ENCODE peak calls at places on chromosomes 7 and 10, in four cellular contexts. T is HepG2, Q is SK-N-SH, L is K562. H is an unnamed sample.

GRCh38 chr7:2010551-2011265 is 222.0 kb downstream of the MAD1L1 start:
- DNase-seq in L (no peak), Q (peak; percentile 46), T (no peak), H (no peak)

GRCh38 chr7:119733480-119733879 is 539.5 kb upstream of the KCND2 start:
- DNase-seq in Q (no peak), L (no peak), T (no peak), H (no peak)

GRCh38 chr7:81926154-81926553 is 156.3 kb upstream of the HGF start:
- DNase-seq in Q (no peak), L (no peak), T (no peak), H (no peak)

GRCh38 chr10:124650820-124651401 is 93.3 kb downstream of the FAM53B start:
- DNase-seq in T (no peak), Q (no peak), L (no peak), H (no peak)

GRCh38 chr7:79822620-79823240 is 311.9 kb upstream of the GNAI1 start:
- DNase-seq in L (no peak), Q (peak; percentile 4), T (no peak), H (no peak)

GRCh38 chr7:81004098-81004497 is 85.2 kb upstream of the SEMA3C start:
- DNase-seq in T (no peak), L (no peak), Q (no peak), H (no peak)

GRCh38 chr10:62590305-62590704 is 214.2 kb upstream of the ADO start:
- DNase-seq in T (no peak), L (no peak), Q (no peak), H (no peak)

GRCh38 chr7:7323352-7323751 is 141.0 kb downstream of the C1GALT1 start:
- DNase-seq in T (no peak), Q (no peak), L (no peak), H (no peak)

GRCh38 chr10:95759233-95759826 is 3.4 kb downstream of the ENTPD1 start:
- DNase-seq in L (no peak), T (no peak), Q (no peak), H (no peak)

GRCh38 chr10:95756061-95756751 is at the start of gene ENTPD1:
- DNase-seq in L (no peak), Q (no peak), T (no peak), H (peak; percentile 17)

GRCh38 chr10:95756796-95757657 is 1.1 kb downstream of the ENTPD1 start:
- DNase-seq in T (no peak), Q (no peak), L (no peak), H (no peak)

GRCh38 chr10:95758351-95759025 is 2.5 kb downstream of the ENTPD1 start:
- DNase-seq in Q (no peak), T (no peak), L (peak; percentile 8), H (no peak)

GRCh38 chr10:95755511-95756004 is 405 bp upstream of the ENTPD1 start:
- DNase-seq in T (peak; percentile 6), Q (no peak), L (no peak), H (peak; percentile 46)
- TF ChIP-seq FOXJ3 in T (no peak), Q (no peak), L (no peak), H (no peak)

DNA sequence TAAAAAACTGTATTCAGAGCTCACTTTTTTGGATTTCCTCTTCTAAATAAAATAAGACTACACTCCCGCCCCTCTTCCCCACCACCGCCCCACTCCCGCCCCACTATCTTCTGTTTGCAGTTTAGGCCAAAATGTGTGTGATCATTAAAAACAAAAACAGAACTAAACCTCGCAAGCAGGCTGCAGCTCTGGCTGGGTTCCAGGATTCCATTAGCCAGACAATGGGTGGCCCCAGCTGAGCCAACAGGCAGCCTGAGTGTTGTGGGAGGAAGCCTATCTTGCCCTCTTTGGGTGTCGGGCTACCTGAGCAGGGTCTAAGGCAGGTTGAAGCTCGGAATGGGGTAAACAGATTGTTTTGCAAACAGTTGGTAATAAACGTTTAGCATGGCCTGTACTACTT is 41.7 kb downstream of the ARL4A start:
- DNase-seq in T (peak; percentile 18), Q (peak; percentile 66), L (peak; percentile 83), H (peak; percentile 74)
- TF ChIP-seq FOXJ3 in T (no peak), Q (no peak), L (no peak), H (no peak)

DNA sequence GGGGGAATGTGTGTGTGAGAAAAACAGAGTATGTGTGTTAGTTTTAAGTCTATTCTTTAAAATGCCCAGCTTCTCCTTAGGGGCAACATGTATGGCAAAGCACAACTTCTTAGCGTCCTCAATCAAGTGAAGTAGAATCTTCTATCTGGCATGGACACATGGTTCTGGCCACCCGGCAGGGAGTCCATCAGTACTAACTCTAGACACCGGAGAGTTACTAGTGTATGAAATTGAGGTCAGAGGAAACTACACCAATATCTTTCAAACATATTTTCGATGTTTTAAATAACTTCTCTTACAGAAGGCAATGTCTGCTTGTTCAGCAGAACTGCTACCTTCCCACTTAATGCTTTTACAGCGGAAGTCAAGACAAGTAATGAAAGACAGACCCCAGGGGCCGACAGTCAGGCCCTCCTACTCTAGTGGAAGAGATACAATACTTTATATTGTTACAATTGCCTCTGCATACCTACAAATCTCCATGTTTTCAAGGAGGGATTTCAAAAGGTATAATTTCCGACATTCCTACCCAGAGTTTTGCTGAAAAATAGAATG is 89.8 kb downstream of the RNF216 start:
- DNase-seq in L (no peak), T (no peak), Q (no peak), H (no peak)
- TF ChIP-seq FOXJ3 in L (no peak), T (no peak), Q (no peak), H (no peak)

GRCh38 chr7:138665669-138666140 is 35.5 kb downstream of the SVOPL start:
- DNase-seq in L (no peak), T (peak; percentile 86), Q (no peak), H (no peak)
- TF ChIP-seq FOXJ3 in L (no peak), T (no peak), Q (no peak), H (no peak)

DNA sequence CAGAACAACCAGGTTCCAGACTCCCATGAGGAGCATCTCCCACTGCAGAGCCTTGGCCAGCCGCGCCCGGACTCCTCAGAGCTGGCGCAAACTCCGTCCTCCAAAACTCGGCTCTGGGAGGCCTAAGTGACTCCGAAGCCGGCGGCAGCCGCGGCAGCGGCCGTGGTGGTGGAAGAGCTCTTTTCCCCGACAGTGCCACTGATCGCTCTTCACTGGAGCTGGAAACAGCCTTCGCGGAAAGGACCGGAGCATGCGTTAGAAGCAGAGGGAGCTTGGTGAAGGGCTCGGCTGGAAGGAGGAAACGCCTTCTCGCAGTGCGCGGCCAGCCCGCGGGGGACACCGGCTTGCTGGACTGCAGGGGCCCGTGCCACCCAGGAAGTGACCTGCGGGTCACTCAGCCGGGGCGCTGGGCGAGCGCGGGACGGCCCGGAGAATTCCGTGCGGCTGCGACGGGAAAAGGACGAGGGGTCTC is 5.0 kb upstream of the HOXA13 start:
- DNase-seq in T (no peak), L (no peak), Q (no peak), H (no peak)
- TF ChIP-seq FOXJ3 in T (no peak), L (no peak), Q (no peak), H (no peak)

GRCh38 chr10:121889212-121889611 is 38.6 kb downstream of the ATE1 start:
- DNase-seq in T (no peak), Q (no peak), L (no peak), H (no peak)

GRCh38 chr10:121891103-121891502 is 36.7 kb downstream of the ATE1 start:
- DNase-seq in L (no peak), Q (no peak), T (no peak), H (peak; percentile 82)

GRCh38 chr10:121886181-121886580 is 41.6 kb downstream of the ATE1 start:
- DNase-seq in T (no peak), Q (no peak), L (no peak), H (no peak)

GRCh38 chr10:121886997-121887622 is 40.7 kb downstream of the ATE1 start:
- DNase-seq in Q (peak; percentile 69), T (peak; percentile 61), L (peak; percentile 44), H (peak; percentile 74)
- TF ChIP-seq FOXJ3 in Q (no peak), T (no peak), L (no peak), H (no peak)

GRCh38 chr7:32673275-32673983 is 178.1 kb downstream of the AVL9 start:
- DNase-seq in L (no peak), Q (no peak), T (no peak), H (no peak)

GRCh38 chr7:32670105-32670504 is 174.8 kb downstream of the AVL9 start:
- DNase-seq in L (peak; percentile 22), Q (no peak), T (peak; percentile 94), H (no peak)
- TF ChIP-seq FOXJ3 in L (no peak), Q (no peak), T (peak; percentile 87), H (no peak)